ENCODE peak calls at places on chromosomes 16 and 17, in five cellular contexts. O, C, D, U and Y are unnamed samples.

GRCh38 chr16:21162661-21163151 is 4.2 kb downstream of the LDAF1 start:
- DNase-seq in O (no peak), C (no peak), D (no peak), U (no peak), Y (no peak)

GRCh38 chr17:13634001-13634400 is 32.3 kb upstream of the HS3ST3A1 start:
- DNase-seq in O (no peak), C (no peak), D (no peak), U (no peak), Y (no peak)

GRCh38 chr17:76266244-76266938 is 1.2 kb downstream of the UBALD2 start:
- DNase-seq in O (peak; percentile 31), C (no peak), D (peak; percentile 41), U (no peak), Y (peak; percentile 58)

GRCh38 chr17:47945529-47946508 is 4.4 kb downstream of the PNPO start:
- DNase-seq in O (peak; percentile 17), C (no peak), D (no peak), U (no peak), Y (no peak)

GRCh38 chr16:72666267-72666666 is 381.7 kb downstream of the ZFHX3 start:
- DNase-seq in O (no peak), C (no peak), D (no peak), U (no peak), Y (peak; percentile 33)

GRCh38 chr16:87619360-87620200 is 17.3 kb downstream of the JPH3 start:
- DNase-seq in O (no peak), C (no peak), D (no peak), U (no peak), Y (no peak)

GRCh38 chr17:83053021-83053778 is 26.2 kb upstream of the METRNL start:
- DNase-seq in O (no peak), C (no peak), D (no peak), U (no peak), Y (no peak)

GRCh38 chr17:78132086-78132676 is 1.6 kb downstream of the TMC8 start:
- DNase-seq in O (peak; percentile 68), C (no peak), D (no peak), U (peak; percentile 43), Y (peak; percentile 67)

GRCh38 chr16:54712866-54713265 is 217.8 kb upstream of the IRX5 start:
- DNase-seq in O (no peak), C (no peak), D (no peak), U (no peak), Y (no peak)

GRCh38 chr16:27229891-27230470 is 26.7 kb downstream of the KDM8 start:
- DNase-seq in O (no peak), C (no peak), D (no peak), U (no peak), Y (no peak)

GRCh38 chr16:35908942-35909341 is 2449.5 kb downstream of the TP53TG3F start:
- DNase-seq in O (peak; percentile 27), C (no peak), D (no peak), U (no peak), Y (peak; percentile 46)

GRCh38 chr16:49618955-49619354 is 237.0 kb downstream of the ZNF423 start:
- DNase-seq in O (no peak), C (no peak), D (no peak), U (no peak), Y (no peak)

GRCh38 chr16:25817295-25817694 is 125.5 kb downstream of the HS3ST4 start:
- DNase-seq in O (no peak), C (no peak), D (no peak), U (no peak), Y (no peak)

GRCh38 chr17:29412780-29413565 is 22.8 kb downstream of the TAOK1 start:
- DNase-seq in O (peak; percentile 23), C (no peak), D (peak; percentile 42), U (no peak), Y (no peak)

GRCh38 chr17:47905221-47905733 is 9.2 kb downstream of the SP2 start:
- DNase-seq in O (no peak), C (peak; percentile 44), D (peak; percentile 87), U (no peak), Y (no peak)

GRCh38 chr16:81873843-81874752 is 95.0 kb downstream of the PLCG2 start:
- DNase-seq in O (peak; percentile 70), C (no peak), D (peak; percentile 72), U (peak; percentile 44), Y (peak; percentile 59)

GRCh38 chr17:75846701-75847594 is 2.7 kb upstream of the UNC13D start:
- DNase-seq in O (no peak), C (no peak), D (no peak), U (no peak), Y (no peak)

GRCh38 chr16:22424161-22424937 is 49.9 kb upstream of the CDR2 start:
- DNase-seq in O (no peak), C (no peak), D (peak; percentile 29), U (no peak), Y (no peak)

GRCh38 chr17:44345497-44346026 is 460 bp downstream of the GRN start:
- DNase-seq in O (peak; percentile 87), C (peak; percentile 67), D (peak; percentile 68), U (peak; percentile 45), Y (peak; percentile 81)